ENCODE peak calls at places on chromosomes 2 and 18, in eight cellular contexts. Q is NCI-H526 treated with DMSO at 0.1 percent for 48 hours, W is G401, H is tibial nerve, M is amniotic epithelial cell, Y is HFFc6, F is astrocyte of the cerebellum, N is substantia nigra. A is an unnamed sample.

GRCh38 chr2:23019476-23019875 is 365.5 kb upstream of the KLHL29 start:
- DNase-seq in M (no peak), W (no peak), Y (no peak), H (no peak), F (no peak), N (no peak), Q (no peak), A (no peak)

GRCh38 chr2:177392373-177393246 is at the start of gene AGPS:
- DNase-seq in Q (peak), F (no peak), H (peak), M (peak), Y (peak), N (peak), W (peak), A (peak)

GRCh38 chr2:96075199-96075771 is 40.6 kb upstream of the GPAT2 start:
- DNase-seq in H (no peak), M (no peak), N (no peak), Y (no peak), F (no peak), W (no peak), Q (no peak), A (no peak)

GRCh38 chr2:12045864-12046291 is 299.4 kb downstream of the LPIN1 start:
- DNase-seq in M (no peak), Y (no peak), W (peak), Q (no peak), N (no peak), H (no peak), F (no peak), A (no peak)

GRCh38 chr2:12096425-12096824 is 350.0 kb downstream of the LPIN1 start:
- DNase-seq in N (no peak), Y (no peak), F (no peak), H (no peak), M (no peak), Q (no peak), W (no peak), A (no peak)

GRCh38 chr2:133424876-133425275 is 143.4 kb downstream of the NCKAP5 start:
- DNase-seq in N (no peak), W (no peak), Q (no peak), F (peak), Y (no peak), M (peak), H (no peak), A (no peak)

GRCh38 chr18:8910843-8911242 is 191.7 kb upstream of the NDUFV2 start:
- DNase-seq in H (no peak), Q (no peak), W (no peak), F (no peak), N (no peak), Y (no peak), M (no peak), A (no peak)

GRCh38 chr2:108928660-108929377 is 60.2 kb downstream of the EDAR start:
- DNase-seq in N (no peak), M (no peak), Q (no peak), F (no peak), W (no peak), Y (no peak), H (no peak), A (no peak)

GRCh38 chr2:96533292-96534073 is 3.1 kb upstream of the ARID5A start:
- DNase-seq in Y (peak), Q (no peak), W (no peak), M (no peak), H (peak), N (no peak), F (no peak), A (peak)

GRCh38 chr18:12630136-12630535 is 27.8 kb downstream of the SPIRE1 start:
- DNase-seq in F (no peak), W (no peak), N (no peak), H (no peak), M (peak), Q (no peak), Y (peak), A (no peak)

GRCh38 chr2:104890670-104891069 is 36.8 kb downstream of the POU3F3 start:
- DNase-seq in H (no peak), Y (no peak), M (no peak), Q (no peak), W (no peak), N (no peak), F (no peak), A (peak)

GRCh38 chr18:76131738-76132137 is 363.3 kb downstream of the ZNF516 start:
- DNase-seq in N (no peak), F (no peak), W (no peak), Q (no peak), H (no peak), M (no peak), Y (no peak), A (no peak)

GRCh38 chr18:73549236-73549635 is 598.4 kb downstream of the FBXO15 start:
- DNase-seq in Q (no peak), W (peak), N (no peak), F (peak), M (no peak), H (no peak), Y (no peak), A (no peak)

GRCh38 chr2:2007551-2008501 is 263.5 kb upstream of the PXDN start:
- DNase-seq in F (no peak), Q (no peak), W (peak), M (no peak), H (no peak), Y (no peak), N (no peak), A (no peak)

GRCh38 chr2:11329759-11330158 is 14.7 kb downstream of the ROCK2 start:
- DNase-seq in N (no peak), Y (peak), F (no peak), W (no peak), H (no peak), M (peak), Q (no peak), A (no peak)

GRCh38 chr2:119694994-119695521 is 16.1 kb downstream of the TMEM177 start:
- DNase-seq in M (peak), Q (no peak), N (no peak), H (no peak), W (no peak), Y (peak), F (peak), A (no peak)

GRCh38 chr18:59650266-59650820 is 46.9 kb downstream of the CCBE1 start:
- DNase-seq in W (no peak), H (no peak), F (peak), Y (no peak), N (no peak), Q (no peak), M (peak), A (no peak)

GRCh38 chr18:72543362-72544055 is 633 bp downstream of the CBLN2 start:
- DNase-seq in M (no peak), N (no peak), F (no peak), H (no peak), W (no peak), Q (no peak), Y (no peak), A (no peak)

GRCh38 chr2:86068098-86069047 is 37.3 kb downstream of the POLR1A start:
- DNase-seq in F (no peak), N (no peak), W (no peak), H (no peak), Y (peak), Q (no peak), M (no peak), A (no peak)

GRCh38 chr2:190571666-190572065 is 37.1 kb upstream of the NEMP2 start:
- DNase-seq in H (no peak), F (no peak), W (no peak), M (no peak), Q (peak), Y (no peak), N (no peak), A (no peak)

GRCh38 chr2:172253190-172254052 is 150.7 kb upstream of the DLX2 start:
- DNase-seq in Y (peak), F (peak), W (no peak), N (no peak), Q (no peak), H (no peak), M (peak), A (no peak)

GRCh38 chr18:46416706-46417638 is 240.0 kb downstream of the LOXHD1 start:
- DNase-seq in W (no peak), N (no peak), M (no peak), Y (no peak), F (no peak), H (no peak), Q (no peak), A (no peak)

GRCh38 chr2:105401867-105402266 is 3.0 kb upstream of the FHL2 start:
- DNase-seq in Y (no peak), H (no peak), W (no peak), Q (no peak), N (no peak), M (no peak), F (no peak), A (no peak)

GRCh38 chr2:219282375-219282774 is 3.2 kb downstream of the DNAJB2 start:
- DNase-seq in Q (no peak), W (peak), F (no peak), H (no peak), Y (no peak), N (no peak), M (no peak), A (no peak)

GRCh38 chr2:3465328-3465727 is 54.0 kb downstream of the ADI1 start:
- DNase-seq in M (peak), Y (no peak), Q (no peak), W (no peak), N (no peak), F (no peak), H (peak), A (peak)

GRCh38 chr2:106953236-106953635 is 67.3 kb upstream of the ST6GAL2 start:
- DNase-seq in H (no peak), W (no peak), Q (no peak), N (no peak), Y (no peak), F (no peak), M (peak), A (no peak)

GRCh38 chr2:46915811-46916630 is 415 bp upstream of the MCFD2 start:
- DNase-seq in Y (peak), H (peak), W (peak), F (peak), Q (peak), M (peak), N (peak), A (peak)

GRCh38 chr2:121644715-121645114 is 4.5 kb downstream of the CLASP1 start:
- DNase-seq in M (no peak), Y (no peak), W (no peak), F (no peak), N (no peak), H (no peak), Q (no peak), A (no peak)

GRCh38 chr2:170340693-170341068 is 162.7 kb downstream of the MYO3B start:
- DNase-seq in H (no peak), M (no peak), Y (no peak), F (no peak), N (no peak), W (no peak), Q (peak), A (no peak)

GRCh38 chr2:157194097-157194688 is 63.3 kb upstream of the GALNT5 start:
- DNase-seq in N (no peak), F (peak), Q (peak), Y (peak), W (peak), M (peak), H (no peak), A (no peak)

GRCh38 chr2:86337235-86338099 is at the start of gene REEP1:
- DNase-seq in F (no peak), Y (no peak), M (no peak), H (no peak), W (peak), Q (peak), N (no peak), A (no peak)

GRCh38 chr18:49227456-49227855 is 233.0 kb downstream of the DYM start:
- DNase-seq in N (no peak), M (no peak), W (no peak), H (no peak), F (no peak), Q (no peak), Y (no peak), A (no peak)

GRCh38 chr2:160075171-160075570 is 12.8 kb upstream of the PLA2R1 start:
- DNase-seq in H (peak), Y (peak), Q (no peak), F (peak), M (peak), W (no peak), N (no peak), A (peak)

GRCh38 chr18:38262666-38263065 is 697.1 kb upstream of the CELF4 start:
- DNase-seq in N (no peak), W (peak), Y (no peak), H (no peak), F (no peak), M (no peak), Q (no peak), A (no peak)

GRCh38 chr2:127094509-127095366 is 12.2 kb downstream of the BIN1 start:
- DNase-seq in W (no peak), Q (no peak), Y (no peak), N (peak), F (no peak), M (no peak), H (peak), A (no peak)

GRCh38 chr2:75525434-75526308 is 35.1 kb downstream of the EVA1A start:
- DNase-seq in Q (no peak), F (no peak), N (no peak), H (no peak), M (no peak), Y (peak), W (no peak), A (no peak)

GRCh38 chr18:55319517-55319905 is 268.5 kb downstream of the TCF4 start:
- DNase-seq in W (no peak), H (no peak), N (no peak), Q (no peak), F (no peak), Y (peak), M (peak), A (no peak)

GRCh38 chr2:86764661-86765307 is 25.9 kb downstream of the CD8A start:
- DNase-seq in N (no peak), H (no peak), Y (peak), Q (peak), M (peak), F (peak), W (peak), A (no peak)

A was measured in suprapubic skin.